ENCODE peak calls at places on chromosomes 13 and 19, in ten cellular contexts. P is esophagus squamous epithelium; I is left lung; M is RKO; N is lower lobe of right lung; R is fibroblast of mammary gland; U is WTC11; A is H54; D is A549; F is CD4-positive, alpha-beta T cell. K is an unnamed sample.

GRCh38 chr19:53594811-53595509 is 36.8 kb upstream of the DPRX start:
- DNase-seq in P (no peak), I (no peak), M (no peak), N (no peak), R (no peak), U (peak), A (no peak), D (no peak), F (no peak), K (no peak)

GRCh38 chr13:27280009-27280646 is 9.5 kb downstream of the RASL11A start:
- DNase-seq in P (no peak), I (no peak), M (no peak), N (no peak), R (no peak), U (no peak), A (no peak), D (no peak), F (no peak), K (peak)

GRCh38 chr13:47455581-47455980 is 545.5 kb downstream of the SUCLA2 start:
- DNase-seq in P (no peak), I (peak), M (peak), N (peak), R (peak), U (peak), A (no peak), D (no peak), F (no peak), K (no peak)

GRCh38 chr13:25980255-25980654 is 71.6 kb downstream of the SHISA2 start:
- DNase-seq in P (no peak), I (no peak), M (peak), N (no peak), R (no peak), U (peak), A (no peak), D (no peak), F (no peak), K (peak)

GRCh38 chr19:50330365-50331078 is 1.3 kb upstream of the KCNC3 start:
- DNase-seq in P (no peak), I (peak), M (peak), N (peak), R (peak), U (peak), A (peak), D (peak), F (peak), K (peak)

GRCh38 chr19:35558400-35559280 is 4.8 kb downstream of the ATP4A start:
- DNase-seq in P (no peak), I (no peak), M (no peak), N (no peak), R (no peak), U (no peak), A (no peak), D (no peak), F (no peak), K (peak)

GRCh38 chr19:38386968-38387549 is 775 bp downstream of the GGN start:
- DNase-seq in P (no peak), I (peak), M (no peak), N (peak), R (peak), U (peak), A (no peak), D (no peak), F (no peak), K (no peak)

GRCh38 chr13:97631158-97631557 is 197.2 kb downstream of the RAP2A start:
- DNase-seq in P (no peak), I (no peak), M (no peak), N (no peak), R (no peak), U (peak), A (no peak), D (no peak), F (no peak), K (no peak)

GRCh38 chr19:19459707-19460251 is 54.3 kb downstream of the GATAD2A start:
- DNase-seq in P (no peak), I (peak), M (peak), N (peak), R (peak), U (no peak), A (peak), D (no peak), F (peak), K (no peak)

GRCh38 chr13:98534821-98535220 is 42.1 kb downstream of the STK24 start:
- DNase-seq in P (no peak), I (no peak), M (no peak), N (no peak), R (no peak), U (no peak), A (no peak), D (no peak), F (no peak), K (no peak)

GRCh38 chr19:15014579-15014978 is 34.7 kb upstream of the CASP14 start:
- DNase-seq in P (no peak), I (no peak), M (peak), N (no peak), R (no peak), U (peak), A (no peak), D (no peak), F (no peak), K (peak)

GRCh38 chr19:18637644-18638630 is 1.1 kb downstream of the KLHL26 start:
- DNase-seq in P (no peak), I (no peak), M (peak), N (no peak), R (no peak), U (no peak), A (no peak), D (peak), F (no peak), K (no peak)

GRCh38 chr19:39097299-39097698 is 13.1 kb downstream of the ACP7 start:
- DNase-seq in P (no peak), I (no peak), M (no peak), N (no peak), R (no peak), U (no peak), A (no peak), D (no peak), F (no peak), K (no peak)

GRCh38 chr13:21465710-21466160 is 6.6 kb upstream of the ZDHHC20 start:
- DNase-seq in P (no peak), I (peak), M (no peak), N (peak), R (no peak), U (no peak), A (no peak), D (no peak), F (no peak), K (no peak)

GRCh38 chr13:70623260-70623659 is 515.0 kb upstream of the KLHL1 start:
- DNase-seq in P (no peak), I (no peak), M (peak), N (no peak), R (peak), U (no peak), A (no peak), D (no peak), F (no peak), K (no peak)

GRCh38 chr19:30780032-30780431 is 407.8 kb downstream of the ZNF536 start:
- DNase-seq in P (no peak), I (no peak), M (no peak), N (no peak), R (peak), U (no peak), A (no peak), D (no peak), F (no peak), K (no peak)

GRCh38 chr13:45683701-45684100 is 18.4 kb upstream of the CBY2 start:
- DNase-seq in P (no peak), I (no peak), M (no peak), N (no peak), R (no peak), U (peak), A (no peak), D (no peak), F (no peak), K (peak)

GRCh38 chr19:771332-771785 is 20.4 kb downstream of the MISP start:
- DNase-seq in P (no peak), I (no peak), M (peak), N (no peak), R (peak), U (no peak), A (peak), D (no peak), F (no peak), K (no peak)

GRCh38 chr19:14672043-14672872 is 2.4 kb downstream of the ADGRE3 start:
- DNase-seq in P (no peak), I (no peak), M (no peak), N (no peak), R (peak), U (no peak), A (no peak), D (no peak), F (no peak), K (no peak)

GRCh38 chr13:76969488-76970365 is 21.4 kb downstream of the ACOD1 start:
- DNase-seq in P (no peak), I (no peak), M (peak), N (no peak), R (peak), U (no peak), A (no peak), D (no peak), F (no peak), K (peak)

GRCh38 chr19:35585844-35586243 is at the start of gene PMIS2:
- DNase-seq in P (no peak), I (no peak), M (no peak), N (no peak), R (peak), U (peak), A (no peak), D (peak), F (no peak), K (no peak)

GRCh38 chr19:15213715-15214381 is 13.1 kb upstream of the NOTCH3 start:
- DNase-seq in P (no peak), I (no peak), M (no peak), N (no peak), R (peak), U (peak), A (no peak), D (no peak), F (no peak), K (no peak)

GRCh38 chr13:46947425-46948191 is 50.8 kb upstream of the HTR2A start:
- DNase-seq in P (no peak), I (no peak), M (no peak), N (no peak), R (no peak), U (no peak), A (no peak), D (no peak), F (no peak), K (no peak)

GRCh38 chr13:108915634-108916497 is 286.5 kb downstream of the MYO16 start:
- DNase-seq in P (peak), I (peak), M (peak), N (peak), R (peak), U (peak), A (peak), D (peak), F (peak), K (peak)